ENCODE peak calls at places on chromosomes 11 and 22, in eight cellular contexts. One of them, this sample, is unnamed.

GRCh38 chr11:58567889-58568512 is 7.7 kb downstream of the LPXN start:
- DNase-seq in T-helper 2 cell: peak; percentile 69
- DNase-seq in thoracic aorta: no peak
- DNase-seq in brain microvascular endothelial cell: peak; percentile 66
- DNase-seq in HFFc6: peak; percentile 39
- DNase-seq in stimulated activated CD8-positive, alpha-beta memory T cell treated with anti-CD3 and anti-CD28 coated beads, Interleukin-2, amount 100 ng/mL, for 48 hours: peak; percentile 62
- DNase-seq in tibial nerve: peak; percentile 58
- DNase-seq in activated CD4-positive, alpha-beta T cell treated with anti-CD3 and anti-CD28 coated beads, Interleukin-2, amount 50 U/mL, for 24 hours: peak; percentile 57
- DNase-seq in this sample: no peak

GRCh38 chr22:46513908-46514550 is 23.4 kb downstream of the CELSR1 start:
- DNase-seq in thoracic aorta: no peak
- DNase-seq in HFFc6: no peak
- DNase-seq in brain microvascular endothelial cell: no peak
- DNase-seq in activated CD4-positive, alpha-beta T cell treated with anti-CD3 and anti-CD28 coated beads, Interleukin-2, amount 50 U/mL, for 24 hours: no peak
- DNase-seq in stimulated activated CD8-positive, alpha-beta memory T cell treated with anti-CD3 and anti-CD28 coated beads, Interleukin-2, amount 100 ng/mL, for 48 hours: no peak
- DNase-seq in T-helper 2 cell: no peak
- DNase-seq in tibial nerve: no peak
- DNase-seq in this sample: no peak

GRCh38 chr11:67996622-67997459 is 7.1 kb downstream of the UNC93B1 start:
- DNase-seq in T-helper 2 cell: no peak
- DNase-seq in thoracic aorta: no peak
- DNase-seq in brain microvascular endothelial cell: peak; percentile 32
- DNase-seq in HFFc6: no peak
- DNase-seq in activated CD4-positive, alpha-beta T cell treated with anti-CD3 and anti-CD28 coated beads, Interleukin-2, amount 50 U/mL, for 24 hours: no peak
- DNase-seq in stimulated activated CD8-positive, alpha-beta memory T cell treated with anti-CD3 and anti-CD28 coated beads, Interleukin-2, amount 100 ng/mL, for 48 hours: peak; percentile 41
- DNase-seq in tibial nerve: peak; percentile 62
- DNase-seq in this sample: no peak

GRCh38 chr11:134652586-134653255 is 240.7 kb upstream of the B3GAT1 start:
- DNase-seq in tibial nerve: no peak
- DNase-seq in HFFc6: no peak
- DNase-seq in stimulated activated CD8-positive, alpha-beta memory T cell treated with anti-CD3 and anti-CD28 coated beads, Interleukin-2, amount 100 ng/mL, for 48 hours: no peak
- DNase-seq in activated CD4-positive, alpha-beta T cell treated with anti-CD3 and anti-CD28 coated beads, Interleukin-2, amount 50 U/mL, for 24 hours: no peak
- DNase-seq in T-helper 2 cell: no peak
- DNase-seq in brain microvascular endothelial cell: no peak
- DNase-seq in thoracic aorta: no peak
- DNase-seq in this sample: no peak

GRCh38 chr11:79834015-79834414 is 393.2 kb upstream of the TENM4 start:
- DNase-seq in T-helper 2 cell: no peak
- DNase-seq in thoracic aorta: no peak
- DNase-seq in activated CD4-positive, alpha-beta T cell treated with anti-CD3 and anti-CD28 coated beads, Interleukin-2, amount 50 U/mL, for 24 hours: no peak
- DNase-seq in brain microvascular endothelial cell: no peak
- DNase-seq in HFFc6: no peak
- DNase-seq in tibial nerve: no peak
- DNase-seq in stimulated activated CD8-positive, alpha-beta memory T cell treated with anti-CD3 and anti-CD28 coated beads, Interleukin-2, amount 100 ng/mL, for 48 hours: no peak
- DNase-seq in this sample: no peak

GRCh38 chr11:126702987-126703386 is 297.6 kb downstream of the KIRREL3 start:
- DNase-seq in thoracic aorta: no peak
- DNase-seq in T-helper 2 cell: no peak
- DNase-seq in brain microvascular endothelial cell: no peak
- DNase-seq in activated CD4-positive, alpha-beta T cell treated with anti-CD3 and anti-CD28 coated beads, Interleukin-2, amount 50 U/mL, for 24 hours: no peak
- DNase-seq in stimulated activated CD8-positive, alpha-beta memory T cell treated with anti-CD3 and anti-CD28 coated beads, Interleukin-2, amount 100 ng/mL, for 48 hours: no peak
- DNase-seq in HFFc6: no peak
- DNase-seq in tibial nerve: no peak
- DNase-seq in this sample: no peak

GRCh38 chr22:37894939-37895670 is 11.0 kb upstream of the MICALL1 start:
- DNase-seq in stimulated activated CD8-positive, alpha-beta memory T cell treated with anti-CD3 and anti-CD28 coated beads, Interleukin-2, amount 100 ng/mL, for 48 hours: no peak
- DNase-seq in tibial nerve: no peak
- DNase-seq in T-helper 2 cell: no peak
- DNase-seq in thoracic aorta: no peak
- DNase-seq in HFFc6: no peak
- DNase-seq in brain microvascular endothelial cell: no peak
- DNase-seq in activated CD4-positive, alpha-beta T cell treated with anti-CD3 and anti-CD28 coated beads, Interleukin-2, amount 50 U/mL, for 24 hours: no peak
- DNase-seq in this sample: no peak

GRCh38 chr22:50118557-50119168 is 28.9 kb downstream of the MOV10L1 start:
- DNase-seq in thoracic aorta: no peak
- DNase-seq in brain microvascular endothelial cell: peak; percentile 99
- DNase-seq in activated CD4-positive, alpha-beta T cell treated with anti-CD3 and anti-CD28 coated beads, Interleukin-2, amount 50 U/mL, for 24 hours: no peak
- DNase-seq in stimulated activated CD8-positive, alpha-beta memory T cell treated with anti-CD3 and anti-CD28 coated beads, Interleukin-2, amount 100 ng/mL, for 48 hours: no peak
- DNase-seq in tibial nerve: no peak
- DNase-seq in HFFc6: peak; percentile 80
- DNase-seq in T-helper 2 cell: no peak
- DNase-seq in this sample: no peak

GRCh38 chr11:8779732-8780131 is 97.1 kb downstream of the RPL27A start:
- DNase-seq in brain microvascular endothelial cell: no peak
- DNase-seq in thoracic aorta: no peak
- DNase-seq in HFFc6: no peak
- DNase-seq in tibial nerve: no peak
- DNase-seq in activated CD4-positive, alpha-beta T cell treated with anti-CD3 and anti-CD28 coated beads, Interleukin-2, amount 50 U/mL, for 24 hours: no peak
- DNase-seq in stimulated activated CD8-positive, alpha-beta memory T cell treated with anti-CD3 and anti-CD28 coated beads, Interleukin-2, amount 100 ng/mL, for 48 hours: no peak
- DNase-seq in T-helper 2 cell: no peak
- DNase-seq in this sample: no peak

GRCh38 chr11:46279393-46280099 is 2.1 kb downstream of the CREB3L1 start:
- DNase-seq in stimulated activated CD8-positive, alpha-beta memory T cell treated with anti-CD3 and anti-CD28 coated beads, Interleukin-2, amount 100 ng/mL, for 48 hours: no peak
- DNase-seq in HFFc6: peak; percentile 60
- DNase-seq in activated CD4-positive, alpha-beta T cell treated with anti-CD3 and anti-CD28 coated beads, Interleukin-2, amount 50 U/mL, for 24 hours: no peak
- DNase-seq in brain microvascular endothelial cell: peak; percentile 55
- DNase-seq in tibial nerve: no peak
- DNase-seq in thoracic aorta: no peak
- DNase-seq in T-helper 2 cell: no peak
- DNase-seq in this sample: no peak

GRCh38 chr11:27600656-27601055 is 94.1 kb upstream of the LIN7C start:
- DNase-seq in HFFc6: no peak
- DNase-seq in stimulated activated CD8-positive, alpha-beta memory T cell treated with anti-CD3 and anti-CD28 coated beads, Interleukin-2, amount 100 ng/mL, for 48 hours: no peak
- DNase-seq in tibial nerve: no peak
- DNase-seq in T-helper 2 cell: no peak
- DNase-seq in activated CD4-positive, alpha-beta T cell treated with anti-CD3 and anti-CD28 coated beads, Interleukin-2, amount 50 U/mL, for 24 hours: no peak
- DNase-seq in brain microvascular endothelial cell: no peak
- DNase-seq in thoracic aorta: no peak
- DNase-seq in this sample: no peak

GRCh38 chr22:41360126-41360525 is 21.6 kb upstream of the TEF start:
- DNase-seq in brain microvascular endothelial cell: no peak
- DNase-seq in thoracic aorta: no peak
- DNase-seq in T-helper 2 cell: no peak
- DNase-seq in stimulated activated CD8-positive, alpha-beta memory T cell treated with anti-CD3 and anti-CD28 coated beads, Interleukin-2, amount 100 ng/mL, for 48 hours: no peak
- DNase-seq in tibial nerve: no peak
- DNase-seq in activated CD4-positive, alpha-beta T cell treated with anti-CD3 and anti-CD28 coated beads, Interleukin-2, amount 50 U/mL, for 24 hours: no peak
- DNase-seq in HFFc6: no peak
- DNase-seq in this sample: no peak

GRCh38 chr11:9573775-9574555 is 495 bp downstream of the WEE1 start:
- DNase-seq in thoracic aorta: no peak
- DNase-seq in activated CD4-positive, alpha-beta T cell treated with anti-CD3 and anti-CD28 coated beads, Interleukin-2, amount 50 U/mL, for 24 hours: no peak
- DNase-seq in T-helper 2 cell: no peak
- DNase-seq in HFFc6: no peak
- DNase-seq in brain microvascular endothelial cell: no peak
- DNase-seq in stimulated activated CD8-positive, alpha-beta memory T cell treated with anti-CD3 and anti-CD28 coated beads, Interleukin-2, amount 100 ng/mL, for 48 hours: no peak
- DNase-seq in tibial nerve: no peak
- DNase-seq in this sample: peak; percentile 63